ENCODE peak calls at places on chromosome 12, in seven cellular contexts. L is psoas muscle; N is CD8-positive, alpha-beta T cell; J is pancreas; C is Panc1; F is BE2C; E is K562. P is an unnamed sample.

GRCh38 chr12:124829008-124829707 is 34.5 kb downstream of the SCARB1 start:
- DNase-seq in L (no peak), N (no peak), J (no peak), C (peak), F (no peak), E (peak), P (peak)

GRCh38 chr12:101557092-101557491 is 37.7 kb upstream of the MYBPC1 start:
- DNase-seq in L (no peak), N (no peak), J (no peak), C (no peak), F (no peak), E (no peak), P (no peak)

GRCh38 chr12:26631846-26632245 is 201.1 kb downstream of the ITPR2 start:
- DNase-seq in L (no peak), N (no peak), J (no peak), C (no peak), F (no peak), E (no peak), P (peak)

GRCh38 chr12:6542209-6543009 is 8.1 kb downstream of the GAPDH start:
- DNase-seq in L (no peak), N (no peak), J (no peak), C (no peak), F (no peak), E (no peak), P (no peak)

GRCh38 chr12:58313091-58313855 is 371.9 kb downstream of the ATP23 start:
- DNase-seq in L (no peak), N (no peak), J (no peak), C (no peak), F (no peak), E (no peak), P (peak)

GRCh38 chr12:27524839-27525238 is 833 bp downstream of the PPFIBP1 start:
- DNase-seq in L (no peak), N (no peak), J (no peak), C (no peak), F (no peak), E (no peak), P (peak)

GRCh38 chr12:111745201-111745600 is 21.5 kb upstream of the ALDH2 start:
- DNase-seq in L (no peak), N (no peak), J (no peak), C (no peak), F (no peak), E (no peak), P (no peak)

GRCh38 chr12:61422786-61423185 is 837.4 kb upstream of the USP15 start:
- DNase-seq in L (no peak), N (no peak), J (no peak), C (no peak), F (no peak), E (no peak), P (no peak)

GRCh38 chr12:27573972-27574371 is 50.0 kb downstream of the PPFIBP1 start:
- DNase-seq in L (no peak), N (no peak), J (no peak), C (no peak), F (no peak), E (no peak), P (peak)

GRCh38 chr12:53231859-53232640 is at the start of gene RARG:
- DNase-seq in L (peak), N (peak), J (peak), C (no peak), F (peak), E (peak), P (peak)

GRCh38 chr12:52631264-52631663 is 12.9 kb upstream of the KRT73 start:
- DNase-seq in L (no peak), N (no peak), J (no peak), C (no peak), F (no peak), E (no peak), P (no peak)

GRCh38 chr12:52074006-52074405 is 4.2 kb downstream of the ATG101 start:
- DNase-seq in L (peak), N (no peak), J (no peak), C (no peak), F (peak), E (no peak), P (peak)

GRCh38 chr12:54598966-54599365 is 10.5 kb upstream of the PPP1R1A start:
- DNase-seq in L (no peak), N (no peak), J (no peak), C (no peak), F (no peak), E (no peak), P (no peak)

GRCh38 chr12:124477109-124477915 is 90.1 kb downstream of the NCOR2 start:
- DNase-seq in L (no peak), N (no peak), J (no peak), C (no peak), F (no peak), E (no peak), P (no peak)

GRCh38 chr12:29157486-29157946 is 8.4 kb downstream of the FAR2 start:
- DNase-seq in L (no peak), N (no peak), J (no peak), C (no peak), F (no peak), E (no peak), P (peak)

GRCh38 chr12:31031951-31032335 is 41.7 kb upstream of the DDX11 start:
- DNase-seq in L (no peak), N (no peak), J (no peak), C (no peak), F (no peak), E (no peak), P (no peak)

GRCh38 chr12:104933128-104933527 is 25.0 kb downstream of the SLC41A2 start:
- DNase-seq in L (no peak), N (no peak), J (no peak), C (no peak), F (no peak), E (no peak), P (no peak)

GRCh38 chr12:12840500-12840899 is 27.4 kb downstream of the DDX47 start:
- DNase-seq in L (no peak), N (no peak), J (no peak), C (no peak), F (no peak), E (no peak), P (no peak)
- TF ChIP-seq CTCF in L (no peak), N (no peak), J (no peak), C (no peak), F (no peak), E (no peak), P (no peak)

GRCh38 chr12:121783771-121784170 is 9.7 kb downstream of the RHOF start:
- DNase-seq in L (no peak), N (no peak), J (no peak), C (no peak), F (no peak), E (no peak), P (peak)

GRCh38 chr12:121782616-121782966 is 10.9 kb downstream of the RHOF start:
- DNase-seq in L (no peak), N (no peak), J (no peak), C (no peak), F (no peak), E (no peak), P (no peak)

GRCh38 chr12:121784460-121784859 is 9.0 kb downstream of the RHOF start:
- DNase-seq in L (no peak), N (no peak), J (no peak), C (no peak), F (no peak), E (no peak), P (peak)

GRCh38 chr12:121780429-121780828 is 13.1 kb downstream of the RHOF start:
- DNase-seq in L (no peak), N (no peak), J (no peak), C (no peak), F (no peak), E (no peak), P (no peak)

GRCh38 chr12:121781751-121782615 is 11.5 kb downstream of the RHOF start:
- DNase-seq in L (no peak), N (no peak), J (no peak), C (no peak), F (peak), E (peak), P (peak)
- H3K4me3 ChIP-seq in L (peak), N (peak), J (no peak), C (no peak), F (no peak), E (no peak), P (no peak)

GRCh38 chr12:69550951-69551350 is 34.3 kb upstream of the CCT2 start:
- DNase-seq in L (no peak), N (no peak), J (no peak), C (no peak), F (no peak), E (no peak), P (no peak)
- TF ChIP-seq CTCF in L (no peak), N (no peak), J (no peak), C (no peak), F (no peak), E (no peak), P (no peak)

DNA sequence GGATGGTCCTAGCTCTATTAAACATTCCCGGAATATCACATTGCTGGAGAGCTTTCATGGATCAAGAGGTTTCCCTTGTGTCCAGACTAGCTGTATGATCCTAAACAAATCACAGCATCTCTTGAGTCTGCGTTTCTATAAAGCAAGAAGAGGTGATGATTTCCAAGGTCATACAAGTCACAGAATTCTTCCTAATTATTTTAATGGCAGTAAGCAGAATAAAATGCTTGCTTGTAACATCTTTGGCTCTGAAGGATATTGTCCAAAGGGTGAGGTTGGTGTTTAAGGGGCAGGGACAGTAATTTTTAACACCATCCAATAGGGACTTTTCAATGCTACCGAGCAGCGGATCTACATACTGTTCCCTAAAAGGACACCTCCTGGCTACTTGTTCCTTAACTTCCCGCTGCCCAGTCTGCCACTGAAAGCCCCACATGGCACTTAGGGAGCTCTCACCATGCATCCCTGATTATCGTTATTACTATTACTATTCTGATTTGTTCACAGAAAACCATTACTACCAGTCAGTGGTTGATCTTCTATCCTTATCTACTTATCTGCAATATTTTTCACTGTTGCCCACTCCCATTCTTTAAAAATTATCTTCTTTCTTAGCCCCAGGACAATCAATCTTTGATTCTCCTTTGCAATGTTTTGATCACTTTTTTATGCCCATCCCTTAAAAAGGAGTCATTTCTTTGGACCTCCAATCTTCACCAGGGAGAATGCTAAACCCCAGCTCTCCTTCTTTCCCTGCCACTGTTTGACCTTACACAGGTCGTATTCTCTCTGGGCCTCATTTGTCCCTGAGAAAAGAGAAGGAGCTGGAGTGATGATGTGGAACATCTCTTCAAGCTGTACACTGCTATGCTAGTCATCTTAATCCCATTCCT is 4.0 kb upstream of the PCED1B start:
- DNase-seq in L (no peak), N (no peak), J (no peak), C (no peak), F (no peak), E (no peak), P (no peak)
- H3K4me3 ChIP-seq in L (no peak), N (no peak), J (no peak), C (no peak), F (no peak), E (no peak), P (no peak)

GRCh38 chr12:16675438-16675837 is 69.5 kb upstream of the LMO3 start:
- DNase-seq in L (no peak), N (no peak), J (no peak), C (no peak), F (no peak), E (no peak), P (no peak)

GRCh38 chr12:16670456-16671050 is 64.6 kb upstream of the LMO3 start:
- DNase-seq in L (no peak), N (no peak), J (no peak), C (no peak), F (no peak), E (no peak), P (peak)

GRCh38 chr12:16669756-16670155 is 63.8 kb upstream of the LMO3 start:
- DNase-seq in L (no peak), N (no peak), J (no peak), C (no peak), F (no peak), E (no peak), P (peak)

GRCh38 chr12:16674885-16675284 is 68.9 kb upstream of the LMO3 start:
- DNase-seq in L (no peak), N (no peak), J (no peak), C (no peak), F (no peak), E (no peak), P (no peak)
- TF ChIP-seq CTCF in L (no peak), N (no peak), J (no peak), C (no peak), F (no peak), E (no peak), P (peak)